ENCODE peak calls at places on chromosomes 13 and 19, in six cellular contexts. M, V, X, Z, S and B are unnamed samples.
A peak's percentile ranks its signal among the peaks of the same experiment; 100 is the strongest.

GRCh38 chr19:48471836-48472235 is 2.7 kb downstream of the CYTH2 start:
- DNase-seq in Z (no peak), X (no peak), M (no peak), S (no peak), V (no peak), B (no peak)

GRCh38 chr13:65834897-65835296 is 1395.2 kb downstream of the PCDH9 start:
- DNase-seq in S (no peak), Z (no peak), X (no peak), V (no peak), M (no peak), B (peak; percentile 34)

GRCh38 chr13:75788494-75788991 is 152.4 kb downstream of the LMO7 start:
- DNase-seq in X (no peak), Z (no peak), S (no peak), V (peak; percentile 87), M (peak; percentile 97), B (peak; percentile 83)

GRCh38 chr19:20287070-20287469 is 120.1 kb downstream of the ZNF486 start:
- DNase-seq in X (no peak), S (no peak), V (no peak), M (no peak), Z (no peak), B (no peak)

GRCh38 chr19:48452656-48453480 is 2.5 kb upstream of the KCNJ14 start:
- DNase-seq in V (no peak), S (no peak), Z (no peak), X (no peak), M (no peak), B (no peak)

GRCh38 chr13:113650731-113651148 is 7.3 kb downstream of the ATP4B start:
- DNase-seq in M (no peak), X (no peak), S (no peak), V (no peak), Z (no peak), B (no peak)

GRCh38 chr13:104592127-104592526 is 1525.9 kb upstream of the SLC10A2 start:
- DNase-seq in M (no peak), V (peak; percentile 70), S (no peak), Z (no peak), X (no peak), B (peak; percentile 81)

GRCh38 chr13:47661076-47661475 is 340.0 kb downstream of the SUCLA2 start:
- DNase-seq in Z (no peak), X (no peak), V (peak; percentile 65), M (peak; percentile 92), S (no peak), B (peak; percentile 74)

GRCh38 chr13:104414771-104415170 is 1348.6 kb upstream of the SLC10A2 start:
- DNase-seq in V (no peak), M (no peak), Z (no peak), X (no peak), S (no peak), B (peak; percentile 6)

GRCh38 chr13:112966776-112967175 is 2.2 kb upstream of the MCF2L start:
- DNase-seq in X (no peak), Z (no peak), V (no peak), M (no peak), S (no peak), B (no peak)

GRCh38 chr13:112658807-112659206 is 31.0 kb upstream of the ATP11A start:
- DNase-seq in Z (no peak), S (no peak), V (no peak), X (no peak), M (peak; percentile 6), B (peak; percentile 14)

GRCh38 chr13:66534561-66534960 is 695.6 kb downstream of the PCDH9 start:
- DNase-seq in V (peak; percentile 71), M (no peak), S (no peak), X (no peak), Z (no peak), B (peak; percentile 72)

GRCh38 chr13:50476579-50476978 is 366.9 kb downstream of the DLEU7 start:
- DNase-seq in V (peak; percentile 33), M (no peak), Z (no peak), X (no peak), S (no peak), B (no peak)

GRCh38 chr19:49224856-49225255 is 67.3 kb downstream of the TRPM4 start:
- DNase-seq in X (peak; percentile 36), Z (no peak), M (peak; percentile 42), S (no peak), V (peak; percentile 74), B (peak; percentile 57)

GRCh38 chr19:47339196-47339880 is 7.4 kb downstream of the C5AR2 start:
- DNase-seq in X (no peak), Z (no peak), V (no peak), S (no peak), M (no peak), B (no peak)

GRCh38 chr13:108629988-108630387 is 577 bp downstream of the MYO16 start:
- DNase-seq in Z (no peak), S (no peak), X (no peak), V (no peak), M (no peak), B (no peak)

GRCh38 chr19:2315818-2316353 is 7.9 kb upstream of the LINGO3 start:
- DNase-seq in V (peak; percentile 74), X (peak; percentile 25), Z (peak; percentile 41), M (peak; percentile 53), S (peak; percentile 50), B (peak; percentile 70)

GRCh38 chr19:10730932-10731331 is 13.1 kb downstream of the DNM2 start:
- DNase-seq in S (no peak), X (no peak), Z (no peak), V (no peak), M (no peak), B (no peak)

GRCh38 chr19:11964858-11965645 is at the start of gene ZNF763:
- DNase-seq in Z (peak; percentile 96), S (peak; percentile 83), V (peak; percentile 81), X (peak; percentile 95), M (peak; percentile 78), B (peak; percentile 86)
- TF ChIP-seq CTCF in Z (no peak), S (no peak), V (no peak), X (no peak), M (no peak), B (no peak)

GRCh38 chr13:110642291-110642981 is 27.1 kb downstream of the NAXD start:
- DNase-seq in Z (no peak), V (no peak), X (no peak), S (no peak), M (no peak), B (no peak)
- H3K4me3 ChIP-seq in Z (no peak overlapping the region), V (no peak overlapping the region), X (no peak overlapping the region), S (no peak overlapping the region), M (no peak overlapping the region), B (no peak overlapping the region)

DNA sequence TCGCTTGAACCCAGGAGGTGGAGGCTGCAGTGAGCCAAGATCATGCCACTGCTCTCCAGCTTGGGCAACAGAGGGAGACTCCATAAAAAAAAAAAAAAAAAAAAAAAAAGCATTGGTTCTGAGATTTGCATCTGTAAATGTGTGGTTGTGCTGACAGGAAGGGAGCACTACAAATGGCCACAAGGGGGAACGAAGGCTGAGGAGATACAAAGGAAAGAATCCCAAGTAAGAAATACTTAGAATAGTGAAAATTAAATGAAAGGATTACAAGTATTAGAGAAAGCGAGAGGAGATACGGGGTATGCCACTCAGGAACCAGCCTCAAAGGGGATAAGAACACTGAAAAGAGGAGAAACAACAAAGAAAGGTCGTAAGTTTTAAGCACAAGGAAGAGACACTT is 284.9 kb downstream of the KLF12 start:
- DNase-seq in M (peak; percentile 59), X (no peak), V (peak; percentile 67), Z (no peak), S (no peak), B (peak; percentile 80)
- TF ChIP-seq CTCF in M (peak; percentile 63), X (no peak), V (peak; percentile 66), Z (no peak), S (peak; percentile 18), B (peak; percentile 75)

DNA sequence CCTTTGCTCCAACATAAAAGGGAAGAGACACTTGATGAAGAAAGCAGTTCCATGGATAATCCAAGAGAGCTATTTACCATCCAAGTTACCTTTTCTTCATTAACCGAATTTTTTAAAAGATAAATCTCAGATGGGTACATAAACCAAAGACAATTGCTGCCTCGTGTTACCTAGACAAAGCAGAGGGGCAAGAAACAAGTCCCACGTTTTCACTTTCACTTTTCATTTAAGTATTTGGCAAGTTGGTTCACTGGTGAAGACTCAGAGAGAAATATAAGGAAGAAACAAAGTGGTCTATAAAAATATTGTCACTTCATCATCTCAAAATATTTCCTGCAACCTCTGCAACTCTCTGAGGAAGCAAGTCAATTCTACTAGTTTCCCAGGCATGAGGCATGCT is 446.1 kb downstream of the FGF14 start:
- DNase-seq in X (no peak), V (no peak), Z (no peak), M (no peak), S (no peak), B (peak; percentile 5)
- H3K4me3 ChIP-seq in X (no peak overlapping the region), V (no peak overlapping the region), Z (no peak overlapping the region), M (no peak overlapping the region), S (no peak overlapping the region), B (no peak overlapping the region)

DNA sequence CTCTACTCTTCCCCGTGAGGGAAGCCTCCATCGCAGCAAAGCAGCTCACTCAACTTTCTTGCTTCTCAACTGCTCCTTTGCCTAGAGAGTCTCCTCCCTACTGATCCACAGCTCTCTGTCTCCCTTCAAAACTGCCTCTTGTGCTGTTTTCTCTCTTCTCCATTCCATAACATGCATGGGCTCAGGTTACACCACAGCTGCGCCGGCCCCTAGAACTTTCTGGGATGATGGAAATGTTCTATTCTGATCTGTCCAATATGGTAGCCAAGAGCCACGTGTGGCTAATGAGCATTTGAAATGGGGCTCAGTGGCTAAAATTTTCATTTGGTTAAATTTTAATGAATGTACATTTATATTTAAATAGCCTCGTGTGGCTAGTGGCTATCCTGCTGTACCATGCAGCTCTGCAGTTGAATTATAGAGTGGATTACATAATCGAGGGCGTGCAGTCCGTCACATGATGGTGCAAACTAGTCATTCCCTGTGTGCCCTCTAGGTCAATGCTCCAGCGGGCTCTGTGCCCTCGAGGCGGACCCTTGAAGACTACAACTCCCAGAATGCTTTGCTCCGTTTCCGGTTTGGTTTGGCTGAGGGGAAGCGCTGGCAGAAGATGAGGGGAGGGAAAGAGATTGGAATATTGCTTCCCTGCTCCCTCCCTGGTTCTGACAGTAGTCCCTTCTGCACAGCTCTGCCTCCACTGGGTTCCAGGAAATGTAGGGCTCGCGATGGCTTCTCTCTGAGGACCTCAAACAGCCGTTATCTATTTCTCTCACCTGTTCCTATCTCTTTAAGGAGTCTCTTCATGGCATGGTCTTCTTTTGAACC is 109.8 kb downstream of the CACNA1A start:
- DNase-seq in Z (peak; percentile 15), M (peak; percentile 71), X (no peak), S (no peak), V (peak; percentile 87), B (peak; percentile 41)
- TF ChIP-seq CTCF in Z (no peak), M (peak; percentile 15), X (no peak), S (no peak), V (no peak), B (no peak)

GRCh38 chr19:40054632-40055031 is 1.4 kb downstream of the ZNF780B start:
- DNase-seq in X (no peak), M (no peak), S (no peak), Z (no peak), V (no peak), B (no peak)
- H3K4me3 ChIP-seq in X (no peak overlapping the region), M (peak overlapping the region; percentile 92), S (peak overlapping the region; percentile 73), Z (no peak overlapping the region), V (no peak overlapping the region), B (peak overlapping the region; percentile 4)